ENCODE peak calls at places on chromosomes 13 and 19, in eight cellular contexts. C is NCI-H526; J is nephron progenitor cell; T is activated CD4-positive, alpha-beta T cell treated with anti-CD3 and anti-CD28 coated beads, Interleukin-2, amount 50 U/mL, for 48 hours; K is fibroblast of the conjunctiva; I is H54; O is cardiac fibroblast; P is NCI-H1105 treated with DMSO at 0.1 percent for 48 hours. M is an unnamed sample.

GRCh38 chr19:7522923-7523667 is 671 bp downstream of the MCOLN1 start:
- DNase-seq in C (no peak), J (no peak), T (no peak), K (no peak), I (peak; percentile 46), O (peak; percentile 37), P (no peak), M (no peak)

GRCh38 chr19:47698631-47699359 is 14.4 kb upstream of the EHD2 start:
- DNase-seq in C (no peak), J (no peak), T (no peak), K (no peak), I (no peak), O (no peak), P (no peak), M (no peak)

GRCh38 chr19:9782282-9782681 is 13.7 kb upstream of the ZNF846 start:
- DNase-seq in C (no peak), J (no peak), T (no peak), K (no peak), I (no peak), O (no peak), P (no peak), M (no peak)

GRCh38 chr19:14821958-14822357 is 13.0 kb downstream of the OR7A5 start:
- DNase-seq in C (no peak), J (no peak), T (no peak), K (no peak), I (no peak), O (peak; percentile 11), P (no peak), M (no peak)

GRCh38 chr13:49569993-49570689 is 15.2 kb downstream of the RCBTB1 start:
- DNase-seq in C (no peak), J (no peak), T (no peak), K (no peak), I (no peak), O (no peak), P (no peak), M (no peak)

GRCh38 chr13:48485447-48485846 is 47.4 kb downstream of the RCBTB2 start:
- DNase-seq in C (no peak), J (no peak), T (no peak), K (no peak), I (no peak), O (no peak), P (no peak), M (no peak)

GRCh38 chr19:34299576-34299975 is 45.2 kb downstream of the GARRE1 start:
- DNase-seq in C (no peak), J (no peak), T (no peak), K (no peak), I (no peak), O (no peak), P (no peak), M (no peak)

GRCh38 chr19:17325881-17326594 is 8.6 kb downstream of the ANO8 start:
- DNase-seq in C (no peak), J (no peak), T (no peak), K (no peak), I (no peak), O (no peak), P (no peak), M (no peak)

GRCh38 chr13:30362869-30363268 is 55.5 kb upstream of the KATNAL1 start:
- DNase-seq in C (no peak), J (no peak), T (no peak), K (no peak), I (no peak), O (no peak), P (no peak), M (no peak)

GRCh38 chr13:113149711-113150544 is 8.5 kb upstream of the PROZ start:
- DNase-seq in C (no peak), J (no peak), T (no peak), K (no peak), I (no peak), O (no peak), P (no peak), M (peak; percentile 9)

GRCh38 chr13:35953537-35954206 is 177.5 kb downstream of the DCLK1 start:
- DNase-seq in C (peak; percentile 100), J (peak; percentile 52), T (no peak), K (peak; percentile 87), I (peak; percentile 8), O (peak; percentile 96), P (peak; percentile 96), M (no peak)

GRCh38 chr13:30334663-30335386 is 27.5 kb upstream of the KATNAL1 start:
- DNase-seq in C (peak; percentile 14), J (no peak), T (no peak), K (no peak), I (no peak), O (no peak), P (peak; percentile 3), M (peak; percentile 21)

GRCh38 chr19:53772943-53773342 is 51.2 kb downstream of the NLRP12 start:
- DNase-seq in C (peak; percentile 63), J (peak; percentile 73), T (peak; percentile 39), K (peak; percentile 31), I (peak; percentile 66), O (peak; percentile 61), P (peak; percentile 47), M (peak; percentile 43)

GRCh38 chr13:114146173-114146572 is 13.8 kb upstream of the RASA3 start:
- DNase-seq in C (no peak), J (no peak), T (no peak), K (no peak), I (no peak), O (no peak), P (no peak), M (peak; percentile 13)

GRCh38 chr19:45881909-45882528 is 3.9 kb downstream of the IRF2BP1 start:
- DNase-seq in C (peak; percentile 46), J (no peak), T (no peak), K (no peak), I (no peak), O (no peak), P (peak; percentile 24), M (no peak)

GRCh38 chr13:33017410-33017929 is 1.2 kb downstream of the KL start:
- DNase-seq in C (no peak), J (peak; percentile 11), T (peak; percentile 22), K (no peak), I (no peak), O (peak; percentile 73), P (no peak), M (peak; percentile 56)

GRCh38 chr19:43675269-43675879 is 5.4 kb upstream of the PLAUR start:
- DNase-seq in C (no peak), J (no peak), T (no peak), K (no peak), I (peak; percentile 72), O (no peak), P (no peak), M (no peak)

GRCh38 chr13:30584332-30584731 is 33.4 kb upstream of the USPL1 start:
- DNase-seq in C (no peak), J (no peak), T (no peak), K (no peak), I (no peak), O (no peak), P (no peak), M (no peak)

GRCh38 chr13:35252536-35253205 is 223.8 kb downstream of the MAB21L1 start:
- DNase-seq in C (no peak), J (no peak), T (no peak), K (no peak), I (no peak), O (no peak), P (no peak), M (no peak)

GRCh38 chr19:13056052-13056660 is 46.5 kb downstream of the LYL1 start:
- DNase-seq in C (no peak), J (no peak), T (no peak), K (peak; percentile 61), I (peak; percentile 88), O (peak; percentile 83), P (no peak), M (no peak)

GRCh38 chr19:58381460-58382220 is 810 bp upstream of the ZNF837 start:
- DNase-seq in C (no peak), J (peak; percentile 22), T (no peak), K (no peak), I (no peak), O (no peak), P (no peak), M (no peak)

GRCh38 chr13:23674795-23675640 is 104.8 kb downstream of the TNFRSF19 start:
- DNase-seq in C (no peak), J (no peak), T (no peak), K (peak; percentile 64), I (no peak), O (peak; percentile 52), P (no peak), M (no peak)

GRCh38 chr13:75151081-75151643 is 330.8 kb downstream of the TBC1D4 start:
- DNase-seq in C (no peak), J (no peak), T (no peak), K (no peak), I (no peak), O (peak; percentile 56), P (no peak), M (no peak)

GRCh38 chr19:45876411-45877197 is 9.3 kb downstream of the IRF2BP1 start:
- DNase-seq in C (no peak), J (peak; percentile 64), T (peak; percentile 58), K (no peak), I (no peak), O (peak; percentile 78), P (no peak), M (no peak)

GRCh38 chr13:114071441-114071840 is 61.0 kb downstream of the RASA3 start:
- DNase-seq in C (no peak), J (no peak), T (no peak), K (no peak), I (no peak), O (no peak), P (no peak), M (no peak)

GRCh38 chr19:4493104-4493928 is 21.2 kb downstream of the HDGFL2 start:
- DNase-seq in C (no peak), J (no peak), T (no peak), K (no peak), I (no peak), O (no peak), P (no peak), M (no peak)